ENCODE peak calls at places on chromosomes 7 and 10, in four cellular contexts. Y is K562, J is A549, D is HepG2. O is an unnamed sample.

GRCh38 chr7:39199951-39200350 is 222.2 kb downstream of the POU6F2 start:
- DNase-seq in Y (no peak), J (no peak), D (no peak), O (no peak)

GRCh38 chr7:106069471-106070200 is 42.5 kb downstream of the SYPL1 start:
- DNase-seq in Y (no peak), J (no peak), D (no peak), O (no peak)

GRCh38 chr7:88795553-88795952 is at the start of gene TEX47:
- DNase-seq in Y (no peak), J (no peak), D (no peak), O (no peak)

GRCh38 chr7:155298288-155298833 is 683 bp downstream of the INSIG1 start:
- DNase-seq in Y (no peak), J (no peak), D (no peak), O (no peak)

GRCh38 chr7:138325434-138325833 is 134.6 kb upstream of the TRIM24 start:
- DNase-seq in Y (no peak), J (no peak), D (no peak), O (no peak)

GRCh38 chr10:116606061-116606483 is 14.7 kb upstream of the PNLIPRP2 start:
- DNase-seq in Y (no peak), J (no peak), D (no peak), O (no peak)

GRCh38 chr7:115293628-115294236 is 371.8 kb downstream of the MDFIC start:
- DNase-seq in Y (no peak), J (no peak), D (no peak), O (peak)

GRCh38 chr7:88589915-88590314 is 169.6 kb upstream of the ZNF804B start:
- DNase-seq in Y (no peak), J (no peak), D (no peak), O (no peak)

GRCh38 chr10:72292223-72292691 is 18.5 kb downstream of the DDIT4 start:
- DNase-seq in Y (no peak), J (no peak), D (no peak), O (no peak)

GRCh38 chr10:130739016-130739756 is 572.3 kb downstream of the TCERG1L start:
- DNase-seq in Y (no peak), J (no peak), D (no peak), O (no peak)

GRCh38 chr7:99762680-99763327 is 21.2 kb downstream of the CYP3A4 start:
- DNase-seq in Y (peak), J (no peak), D (no peak), O (peak)

GRCh38 chr7:78924581-78924980 is 528.9 kb downstream of the MAGI2 start:
- DNase-seq in Y (no peak), J (no peak), D (no peak), O (peak)

GRCh38 chr10:49300140-49300974 is 1.4 kb downstream of the C10orf71 start:
- DNase-seq in Y (peak), J (no peak), D (no peak), O (peak)

GRCh38 chr7:94650652-94651051 is 5.3 kb downstream of the SGCE start:
- DNase-seq in Y (no peak), J (no peak), D (peak), O (no peak)

GRCh38 chr10:75547391-75548298 is 116.2 kb downstream of the LRMDA start:
- DNase-seq in Y (no peak), J (no peak), D (no peak), O (peak)

GRCh38 chr10:27504897-27505457 is 873 bp downstream of the RAB18 start:
- DNase-seq in Y (no peak), J (no peak), D (no peak), O (peak)

GRCh38 chr7:148709019-148709418 is 10.3 kb downstream of the CUL1 start:
- DNase-seq in Y (no peak), J (no peak), D (no peak), O (no peak)

GRCh38 chr7:55066479-55066878 is 47.7 kb downstream of the EGFR start:
- DNase-seq in Y (no peak), J (no peak), D (peak), O (no peak)

GRCh38 chr10:133109736-133110532 is 22.2 kb downstream of the ADGRA1 start:
- DNase-seq in Y (no peak), J (no peak), D (no peak), O (no peak)

GRCh38 chr7:132125872-132126595 is 450.2 kb downstream of the PLXNA4 start:
- DNase-seq in Y (no peak), J (no peak), D (no peak), O (no peak)

GRCh38 chr10:24825551-24825950 is 101.9 kb upstream of the ARHGAP21 start:
- DNase-seq in Y (no peak), J (no peak), D (no peak), O (peak)

GRCh38 chr7:44051611-44052220 is 7.2 kb downstream of the DBNL start:
- DNase-seq in Y (no peak), J (no peak), D (no peak), O (no peak)

GRCh38 chr7:157027568-157028527 is 17.4 kb upstream of the MNX1 start:
- DNase-seq in Y (no peak), J (no peak), D (no peak), O (no peak)

GRCh38 chr7:34373940-34374339 is 284.1 kb upstream of the NPSR1 start:
- DNase-seq in Y (no peak), J (no peak), D (no peak), O (no peak)

GRCh38 chr10:86355571-86356038 is 11.0 kb downstream of the GRID1 start:
- DNase-seq in Y (no peak), J (no peak), D (no peak), O (no peak)

GRCh38 chr10:132715791-132716680 is 69.9 kb downstream of the NKX6-2 start:
- DNase-seq in Y (no peak), J (no peak), D (no peak), O (no peak)

GRCh38 chr7:70392870-70393269 is 739.1 kb upstream of the GALNT17 start:
- DNase-seq in Y (no peak), J (no peak), D (no peak), O (no peak)

GRCh38 chr10:32445036-32445435 is 904 bp upstream of the CCDC7 start:
- DNase-seq in Y (no peak), J (peak), D (no peak), O (no peak)

GRCh38 chr7:111235709-111236108 is 144.8 kb downstream of the LRRN3 start:
- DNase-seq in Y (no peak), J (no peak), D (no peak), O (no peak)

GRCh38 chr7:46210467-46210866 is 289.4 kb upstream of the IGFBP3 start:
- DNase-seq in Y (no peak), J (no peak), D (no peak), O (peak)

GRCh38 chr10:27413387-27413786 is 90.7 kb upstream of the RAB18 start:
- DNase-seq in Y (no peak), J (no peak), D (no peak), O (no peak)

GRCh38 chr10:29846881-29847280 is 212.1 kb upstream of the SVIL start:
- DNase-seq in Y (no peak), J (no peak), D (no peak), O (no peak)

GRCh38 chr7:22549051-22549450 is 49.1 kb upstream of the STEAP1B start:
- DNase-seq in Y (no peak), J (no peak), D (no peak), O (no peak)

GRCh38 chr10:6148251-6148691 is 54.5 kb upstream of the PFKFB3 start:
- DNase-seq in Y (no peak), J (no peak), D (no peak), O (no peak)

GRCh38 chr10:6154566-6154965 is 48.2 kb upstream of the PFKFB3 start:
- DNase-seq in Y (no peak), J (no peak), D (no peak), O (no peak)

GRCh38 chr10:6153845-6154244 is 48.9 kb upstream of the PFKFB3 start:
- DNase-seq in Y (no peak), J (no peak), D (no peak), O (no peak)

GRCh38 chr10:6148908-6149307 is 53.8 kb upstream of the PFKFB3 start:
- DNase-seq in Y (no peak), J (no peak), D (no peak), O (no peak)

DNA sequence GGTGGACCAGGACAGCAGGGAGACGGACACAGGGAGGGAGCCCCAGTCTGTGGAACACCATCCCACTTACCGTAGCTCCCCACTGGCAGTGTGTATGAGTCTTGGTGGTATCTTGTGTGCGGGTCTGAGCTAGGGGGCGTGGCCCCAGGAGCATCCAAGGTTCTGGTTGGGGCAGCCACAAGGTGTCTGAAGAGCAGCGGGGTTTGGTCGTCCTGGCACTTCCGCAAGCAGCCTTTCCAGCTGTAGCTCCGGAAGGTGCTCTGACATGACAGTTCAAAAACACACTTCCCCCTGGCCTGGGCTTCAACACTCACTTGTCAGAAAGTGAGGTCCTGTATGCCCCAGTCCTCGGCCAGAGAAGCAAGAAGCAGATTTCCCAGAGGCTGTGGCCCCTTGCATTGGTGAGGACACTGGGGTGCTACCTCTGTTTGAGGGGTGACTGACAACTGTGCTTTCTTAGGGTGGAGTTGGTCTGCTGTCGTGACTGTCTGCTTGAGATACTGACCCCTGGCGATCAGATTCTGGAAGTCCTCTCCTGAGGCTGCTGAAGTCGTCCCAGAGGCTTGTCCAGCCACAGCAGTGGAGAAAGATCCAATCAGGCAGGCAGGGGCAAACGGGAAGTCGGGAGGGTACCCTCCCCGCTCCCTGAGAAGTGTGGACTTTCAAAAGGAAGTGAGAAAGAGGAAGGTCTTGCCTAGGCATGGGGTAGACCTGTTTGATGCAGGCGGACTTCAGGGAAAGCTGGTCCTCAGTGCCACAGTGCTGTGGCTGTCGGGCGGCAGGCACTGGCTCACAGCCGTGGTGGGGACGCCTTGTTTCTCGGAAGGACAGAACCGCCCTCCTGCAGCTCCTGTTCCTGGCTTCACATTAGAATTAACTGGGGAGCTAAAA is 51.4 kb upstream of the PFKFB3 start:
- DNase-seq in Y (peak), J (peak), D (peak), O (peak)
- TF ChIP-seq MAZ in Y (no peak), J (no peak), D (no peak), O (no peak)

GRCh38 chr7:87111877-87112276 is 40.4 kb upstream of the DMTF1 start:
- DNase-seq in Y (no peak), J (no peak), D (no peak), O (no peak)

GRCh38 chr7:87113077-87113476 is 39.2 kb upstream of the DMTF1 start:
- DNase-seq in Y (no peak), J (no peak), D (no peak), O (peak)

GRCh38 chr7:87106974-87107612 is 45.2 kb upstream of the DMTF1 start:
- DNase-seq in Y (peak), J (no peak), D (no peak), O (no peak)

GRCh38 chr7:87107949-87108757 is 44.1 kb upstream of the DMTF1 start:
- DNase-seq in Y (peak), J (no peak), D (no peak), O (no peak)

DNA sequence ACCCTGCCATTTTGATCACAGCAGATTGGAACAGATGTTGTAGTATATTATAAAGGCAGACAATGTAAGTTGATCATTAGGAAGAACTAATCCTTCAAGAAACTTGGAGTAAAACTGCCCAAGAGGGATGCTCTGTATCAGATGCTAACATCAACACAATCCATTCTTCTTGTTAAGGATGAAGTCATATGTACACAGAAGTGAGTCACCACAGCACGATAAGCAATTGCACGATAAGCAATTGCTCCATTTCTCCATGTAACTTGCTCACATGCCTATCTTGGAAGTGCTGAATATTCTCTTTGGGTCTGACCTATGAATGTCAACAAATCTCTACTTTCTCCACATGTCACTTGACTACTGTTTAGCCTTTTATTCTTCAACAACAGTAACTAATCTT is 41.5 kb upstream of the DMTF1 start:
- DNase-seq in Y (peak), J (no peak), D (peak), O (peak)
- TF ChIP-seq MAZ in Y (no peak), J (no peak), D (no peak), O (no peak)

DNA sequence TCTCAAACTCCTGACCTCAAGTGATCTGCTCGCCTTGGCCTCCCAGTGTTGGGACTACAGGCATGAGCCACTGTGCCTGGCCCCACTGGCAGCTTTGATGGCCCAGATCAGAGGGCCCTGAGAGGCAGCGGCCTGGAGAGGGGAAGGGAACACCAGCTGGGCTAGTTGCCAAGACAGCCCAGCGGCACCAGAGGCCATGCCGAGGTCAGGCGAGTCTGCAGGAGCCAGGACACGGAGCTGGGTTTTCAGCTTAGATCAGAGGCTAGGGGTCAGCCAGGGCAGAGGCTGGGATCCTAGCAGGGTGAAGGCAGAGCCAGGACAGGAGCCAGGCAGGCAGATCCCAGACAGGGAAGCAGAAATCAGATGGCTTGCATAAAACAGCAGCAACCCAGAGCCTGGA is 92.9 kb downstream of the MYL10 start:
- DNase-seq in Y (no peak), J (no peak), D (peak), O (no peak)
- TF ChIP-seq MAZ in Y (no peak), J (no peak), D (peak), O (no peak)

GRCh38 chr10:21740989-21741388 is 207.0 kb downstream of the MLLT10 start:
- DNase-seq in Y (no peak), J (no peak), D (no peak), O (no peak)
- TF ChIP-seq MAZ in Y (no peak), J (no peak), D (no peak), O (no peak)

GRCh38 chr10:15444105-15445021 is 73.3 kb upstream of the FAM171A1 start:
- DNase-seq in Y (peak), J (no peak), D (no peak), O (no peak)

GRCh38 chr10:15440204-15440711 is 69.2 kb upstream of the FAM171A1 start:
- DNase-seq in Y (peak), J (no peak), D (no peak), O (no peak)

GRCh38 chr10:15442056-15442455 is 71.0 kb upstream of the FAM171A1 start:
- DNase-seq in Y (peak), J (no peak), D (no peak), O (no peak)

GRCh38 chr10:15436696-15437095 is 65.6 kb upstream of the FAM171A1 start:
- DNase-seq in Y (no peak), J (no peak), D (no peak), O (peak)

GRCh38 chr10:15439381-15439837 is 68.3 kb upstream of the FAM171A1 start:
- DNase-seq in Y (peak), J (no peak), D (peak), O (peak)
- TF ChIP-seq MAZ in Y (no peak), J (no peak), D (no peak), O (no peak)

GRCh38 chr7:120519224-120519623 is 246.2 kb downstream of the KCND2 start:
- DNase-seq in Y (no peak), J (no peak), D (no peak), O (no peak)

GRCh38 chr7:120523985-120524384 is 251.0 kb downstream of the KCND2 start:
- DNase-seq in Y (no peak), J (no peak), D (no peak), O (no peak)

GRCh38 chr7:120521761-120522737 is 249.1 kb downstream of the KCND2 start:
- DNase-seq in Y (no peak), J (no peak), D (no peak), O (no peak)
- TF ChIP-seq MAZ in Y (no peak), J (no peak), D (no peak), O (no peak)

DNA sequence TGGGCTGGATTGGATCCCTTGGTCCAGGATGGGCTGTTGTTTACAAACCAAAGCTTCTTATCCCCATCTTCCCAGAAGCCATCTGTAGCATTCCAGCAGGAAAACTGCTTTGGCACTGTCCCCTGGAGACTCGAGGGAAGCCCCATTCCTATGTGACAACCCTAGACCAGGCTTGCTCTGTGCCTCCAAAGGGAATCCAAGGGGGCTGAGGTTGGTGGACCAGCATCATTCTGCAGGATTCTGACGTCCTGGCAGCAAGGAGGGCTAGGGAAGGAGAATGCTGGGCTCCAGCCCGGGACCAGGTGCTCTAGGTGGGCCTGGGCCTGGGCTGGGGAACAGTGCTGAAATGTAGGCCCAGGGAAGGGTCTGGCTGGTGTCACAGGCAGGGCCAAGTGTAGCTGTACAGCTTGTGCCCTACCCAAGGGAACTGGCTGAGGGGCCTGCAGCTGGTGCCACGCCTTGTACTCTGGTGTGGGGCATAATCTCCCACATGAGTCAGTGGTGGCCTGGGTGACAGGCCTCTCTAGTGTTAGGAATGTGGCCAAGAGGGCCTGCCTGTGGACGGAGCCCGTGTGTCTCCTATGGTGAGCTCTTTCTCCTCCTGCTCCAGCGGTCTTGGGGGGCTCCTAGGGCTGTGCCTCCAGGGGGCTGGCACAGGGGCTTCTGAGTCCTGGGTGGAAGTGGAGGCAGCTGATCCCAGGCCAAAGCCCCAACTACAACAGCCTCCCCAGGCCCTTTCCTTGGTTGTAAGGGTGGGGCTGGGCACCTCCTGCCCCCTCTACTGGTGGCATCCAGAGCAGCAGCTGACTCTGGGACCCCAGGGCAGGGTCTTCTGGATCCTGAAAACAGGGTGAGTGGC is 25.2 kb downstream of the TRIM8 start:
- DNase-seq in Y (peak), J (peak), D (peak), O (peak)
- TF ChIP-seq MAZ in Y (no peak), J (no peak), D (no peak), O (no peak)

DNA sequence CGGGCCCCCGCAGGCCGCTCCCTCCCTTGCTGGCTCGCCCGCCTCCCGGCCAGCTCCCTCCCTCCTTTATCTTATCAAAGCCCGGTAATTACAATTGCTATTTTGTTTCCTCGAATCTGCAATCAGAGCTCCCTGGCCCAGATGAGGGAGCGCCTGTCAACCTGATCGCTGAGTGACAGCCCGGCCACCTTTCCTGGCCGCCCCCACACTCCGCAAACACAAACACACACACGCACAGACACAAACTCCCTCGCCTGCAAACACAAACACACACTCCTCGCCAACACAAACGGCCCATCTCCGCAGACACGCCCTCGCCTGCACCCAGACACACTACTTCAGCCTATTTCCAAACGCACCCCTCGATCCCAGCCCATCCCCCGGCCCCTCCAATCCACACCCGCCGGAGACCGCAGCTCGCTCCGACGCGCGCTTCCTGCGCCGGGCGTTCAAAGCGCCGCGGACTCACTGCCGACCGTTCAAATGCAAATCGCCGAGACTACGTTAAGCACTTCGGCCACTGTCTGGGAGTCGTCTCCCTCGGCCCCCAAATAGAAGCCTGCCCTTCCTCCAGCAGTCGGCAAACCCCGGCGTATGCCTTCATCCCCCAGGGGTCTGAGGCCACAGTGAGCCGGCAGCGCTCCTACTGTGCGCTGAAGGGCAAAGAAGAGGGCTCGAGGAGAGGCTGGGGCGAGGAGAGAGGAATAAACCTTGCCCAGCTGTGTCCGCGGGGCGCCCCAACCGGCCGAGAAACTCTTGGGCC is 3.0 kb upstream of the FGF8 start:
- DNase-seq in Y (peak), J (no peak), D (no peak), O (no peak)
- TF ChIP-seq MAZ in Y (no peak), J (no peak), D (no peak), O (no peak)

O was measured in IMR-90.